ENCODE peak calls at places on chromosomes 2 and 18, in eight cellular contexts. One of them, this sample, is unnamed.

GRCh38 chr2:46982356-46983064 is 66.9 kb upstream of the MCFD2 start:
- DNase-seq in neural crest cell: no peak
- DNase-seq in stimulated activated naive B cell treated with anti-CD40 and anti-IgM and Interleukin-4, amounts not matched to agents 10 μg/mL and 1 μg/mL and 100 μg/mL, for 72 hours: no peak
- DNase-seq in endothelial cell of umbilical vein: no peak
- DNase-seq in NCI-H2081: no peak
- DNase-seq in kidney epithelial cell: no peak
- DNase-seq in AG08396: no peak
- DNase-seq in T-helper 9 cell: no peak
- DNase-seq in this sample: no peak

GRCh38 chr2:159613515-159614336 is 2.6 kb downstream of the BAZ2B start:
- DNase-seq in T-helper 9 cell: no peak
- DNase-seq in neural crest cell: no peak
- DNase-seq in NCI-H2081: peak
- DNase-seq in endothelial cell of umbilical vein: peak
- DNase-seq in AG08396: no peak
- DNase-seq in stimulated activated naive B cell treated with anti-CD40 and anti-IgM and Interleukin-4, amounts not matched to agents 10 μg/mL and 1 μg/mL and 100 μg/mL, for 72 hours: no peak
- DNase-seq in kidney epithelial cell: no peak
- DNase-seq in this sample: no peak

GRCh38 chr2:190465060-190465459 is 56.9 kb downstream of the MFSD6 start:
- DNase-seq in neural crest cell: no peak
- DNase-seq in endothelial cell of umbilical vein: no peak
- DNase-seq in NCI-H2081: no peak
- DNase-seq in T-helper 9 cell: no peak
- DNase-seq in AG08396: no peak
- DNase-seq in kidney epithelial cell: no peak
- DNase-seq in stimulated activated naive B cell treated with anti-CD40 and anti-IgM and Interleukin-4, amounts not matched to agents 10 μg/mL and 1 μg/mL and 100 μg/mL, for 72 hours: no peak
- DNase-seq in this sample: no peak

GRCh38 chr18:59267511-59268126 is 5.6 kb downstream of the RAX start:
- DNase-seq in kidney epithelial cell: no peak
- DNase-seq in NCI-H2081: no peak
- DNase-seq in neural crest cell: no peak
- DNase-seq in endothelial cell of umbilical vein: no peak
- DNase-seq in AG08396: peak
- DNase-seq in stimulated activated naive B cell treated with anti-CD40 and anti-IgM and Interleukin-4, amounts not matched to agents 10 μg/mL and 1 μg/mL and 100 μg/mL, for 72 hours: no peak
- DNase-seq in T-helper 9 cell: no peak
- DNase-seq in this sample: no peak

GRCh38 chr2:189406612-189407011 is 34.7 kb upstream of the WDR75 start:
- DNase-seq in NCI-H2081: no peak
- DNase-seq in endothelial cell of umbilical vein: no peak
- DNase-seq in neural crest cell: no peak
- DNase-seq in AG08396: no peak
- DNase-seq in stimulated activated naive B cell treated with anti-CD40 and anti-IgM and Interleukin-4, amounts not matched to agents 10 μg/mL and 1 μg/mL and 100 μg/mL, for 72 hours: no peak
- DNase-seq in kidney epithelial cell: no peak
- DNase-seq in T-helper 9 cell: no peak
- DNase-seq in this sample: no peak

GRCh38 chr2:73987109-73987947 is 2.6 kb downstream of the TET3 start:
- DNase-seq in kidney epithelial cell: no peak
- DNase-seq in stimulated activated naive B cell treated with anti-CD40 and anti-IgM and Interleukin-4, amounts not matched to agents 10 μg/mL and 1 μg/mL and 100 μg/mL, for 72 hours: no peak
- DNase-seq in neural crest cell: peak
- DNase-seq in NCI-H2081: peak
- DNase-seq in AG08396: peak
- DNase-seq in T-helper 9 cell: no peak
- DNase-seq in endothelial cell of umbilical vein: peak
- DNase-seq in this sample: peak

GRCh38 chr2:237202288-237203030 is 116.8 kb downstream of the COPS8 start:
- DNase-seq in kidney epithelial cell: no peak
- DNase-seq in stimulated activated naive B cell treated with anti-CD40 and anti-IgM and Interleukin-4, amounts not matched to agents 10 μg/mL and 1 μg/mL and 100 μg/mL, for 72 hours: no peak
- DNase-seq in AG08396: no peak
- DNase-seq in NCI-H2081: no peak
- DNase-seq in endothelial cell of umbilical vein: no peak
- DNase-seq in neural crest cell: no peak
- DNase-seq in T-helper 9 cell: no peak
- DNase-seq in this sample: no peak

GRCh38 chr18:29164993-29165599 is 988.2 kb upstream of the CDH2 start:
- DNase-seq in AG08396: peak
- DNase-seq in neural crest cell: no peak
- DNase-seq in kidney epithelial cell: peak
- DNase-seq in stimulated activated naive B cell treated with anti-CD40 and anti-IgM and Interleukin-4, amounts not matched to agents 10 μg/mL and 1 μg/mL and 100 μg/mL, for 72 hours: no peak
- DNase-seq in endothelial cell of umbilical vein: peak
- DNase-seq in NCI-H2081: no peak
- DNase-seq in T-helper 9 cell: no peak
- DNase-seq in this sample: no peak

GRCh38 chr18:48181857-48182430 is 227.2 kb downstream of the ZBTB7C start:
- DNase-seq in AG08396: no peak
- DNase-seq in kidney epithelial cell: no peak
- DNase-seq in neural crest cell: no peak
- DNase-seq in endothelial cell of umbilical vein: no peak
- DNase-seq in T-helper 9 cell: no peak
- DNase-seq in NCI-H2081: no peak
- DNase-seq in stimulated activated naive B cell treated with anti-CD40 and anti-IgM and Interleukin-4, amounts not matched to agents 10 μg/mL and 1 μg/mL and 100 μg/mL, for 72 hours: no peak
- DNase-seq in this sample: no peak

GRCh38 chr2:232183279-232183678 is 195.3 kb upstream of the ALPP start:
- DNase-seq in endothelial cell of umbilical vein: no peak
- DNase-seq in kidney epithelial cell: no peak
- DNase-seq in neural crest cell: no peak
- DNase-seq in stimulated activated naive B cell treated with anti-CD40 and anti-IgM and Interleukin-4, amounts not matched to agents 10 μg/mL and 1 μg/mL and 100 μg/mL, for 72 hours: no peak
- DNase-seq in T-helper 9 cell: no peak
- DNase-seq in NCI-H2081: no peak
- DNase-seq in AG08396: no peak
- DNase-seq in this sample: no peak

GRCh38 chr2:237670641-237671040 is 43.3 kb downstream of the LRRFIP1 start:
- DNase-seq in NCI-H2081: no peak
- DNase-seq in T-helper 9 cell: no peak
- DNase-seq in AG08396: no peak
- DNase-seq in endothelial cell of umbilical vein: no peak
- DNase-seq in neural crest cell: no peak
- DNase-seq in stimulated activated naive B cell treated with anti-CD40 and anti-IgM and Interleukin-4, amounts not matched to agents 10 μg/mL and 1 μg/mL and 100 μg/mL, for 72 hours: no peak
- DNase-seq in kidney epithelial cell: no peak
- DNase-seq in this sample: no peak

GRCh38 chr2:226002438-226002837 is 602.9 kb downstream of the NYAP2 start:
- DNase-seq in NCI-H2081: no peak
- DNase-seq in stimulated activated naive B cell treated with anti-CD40 and anti-IgM and Interleukin-4, amounts not matched to agents 10 μg/mL and 1 μg/mL and 100 μg/mL, for 72 hours: no peak
- DNase-seq in AG08396: peak
- DNase-seq in kidney epithelial cell: peak
- DNase-seq in endothelial cell of umbilical vein: no peak
- DNase-seq in neural crest cell: no peak
- DNase-seq in T-helper 9 cell: no peak
- DNase-seq in this sample: no peak

GRCh38 chr2:216339456-216340279 is 32.6 kb downstream of the MARCHF4 start:
- DNase-seq in neural crest cell: peak
- DNase-seq in stimulated activated naive B cell treated with anti-CD40 and anti-IgM and Interleukin-4, amounts not matched to agents 10 μg/mL and 1 μg/mL and 100 μg/mL, for 72 hours: no peak
- DNase-seq in endothelial cell of umbilical vein: peak
- DNase-seq in kidney epithelial cell: no peak
- DNase-seq in NCI-H2081: peak
- DNase-seq in T-helper 9 cell: no peak
- DNase-seq in AG08396: peak
- DNase-seq in this sample: no peak

GRCh38 chr2:61125798-61126197 is 36.2 kb upstream of the C2orf74 start:
- DNase-seq in NCI-H2081: no peak
- DNase-seq in AG08396: no peak
- DNase-seq in T-helper 9 cell: no peak
- DNase-seq in neural crest cell: no peak
- DNase-seq in endothelial cell of umbilical vein: no peak
- DNase-seq in kidney epithelial cell: no peak
- DNase-seq in stimulated activated naive B cell treated with anti-CD40 and anti-IgM and Interleukin-4, amounts not matched to agents 10 μg/mL and 1 μg/mL and 100 μg/mL, for 72 hours: no peak
- DNase-seq in this sample: no peak

GRCh38 chr18:34818069-34818468 is 108.0 kb downstream of the DTNA start:
- DNase-seq in NCI-H2081: no peak
- DNase-seq in T-helper 9 cell: no peak
- DNase-seq in endothelial cell of umbilical vein: no peak
- DNase-seq in AG08396: no peak
- DNase-seq in neural crest cell: no peak
- DNase-seq in kidney epithelial cell: no peak
- DNase-seq in stimulated activated naive B cell treated with anti-CD40 and anti-IgM and Interleukin-4, amounts not matched to agents 10 μg/mL and 1 μg/mL and 100 μg/mL, for 72 hours: no peak
- DNase-seq in this sample: no peak

GRCh38 chr18:13120967-13121586 is 97.5 kb upstream of the LDLRAD4 start:
- DNase-seq in stimulated activated naive B cell treated with anti-CD40 and anti-IgM and Interleukin-4, amounts not matched to agents 10 μg/mL and 1 μg/mL and 100 μg/mL, for 72 hours: no peak
- DNase-seq in neural crest cell: no peak
- DNase-seq in T-helper 9 cell: no peak
- DNase-seq in endothelial cell of umbilical vein: no peak
- DNase-seq in NCI-H2081: no peak
- DNase-seq in AG08396: no peak
- DNase-seq in kidney epithelial cell: no peak
- DNase-seq in this sample: no peak

GRCh38 chr2:1601471-1602358 is 142.6 kb downstream of the PXDN start:
- DNase-seq in T-helper 9 cell: no peak
- DNase-seq in endothelial cell of umbilical vein: no peak
- DNase-seq in AG08396: no peak
- DNase-seq in kidney epithelial cell: no peak
- DNase-seq in NCI-H2081: no peak
- DNase-seq in neural crest cell: peak
- DNase-seq in stimulated activated naive B cell treated with anti-CD40 and anti-IgM and Interleukin-4, amounts not matched to agents 10 μg/mL and 1 μg/mL and 100 μg/mL, for 72 hours: no peak
- DNase-seq in this sample: peak

GRCh38 chr2:232372231-232373208 is 6.0 kb upstream of the ALPP start:
- DNase-seq in stimulated activated naive B cell treated with anti-CD40 and anti-IgM and Interleukin-4, amounts not matched to agents 10 μg/mL and 1 μg/mL and 100 μg/mL, for 72 hours: no peak
- DNase-seq in AG08396: peak
- DNase-seq in endothelial cell of umbilical vein: no peak
- DNase-seq in T-helper 9 cell: no peak
- DNase-seq in kidney epithelial cell: no peak
- DNase-seq in NCI-H2081: no peak
- DNase-seq in neural crest cell: no peak
- DNase-seq in this sample: no peak

GRCh38 chr18:54848121-54848520 is 19.8 kb downstream of the RAB27B start:
- DNase-seq in kidney epithelial cell: no peak
- DNase-seq in T-helper 9 cell: no peak
- DNase-seq in neural crest cell: no peak
- DNase-seq in stimulated activated naive B cell treated with anti-CD40 and anti-IgM and Interleukin-4, amounts not matched to agents 10 μg/mL and 1 μg/mL and 100 μg/mL, for 72 hours: no peak
- DNase-seq in endothelial cell of umbilical vein: no peak
- DNase-seq in AG08396: no peak
- DNase-seq in NCI-H2081: no peak
- DNase-seq in this sample: no peak

GRCh38 chr18:2627821-2628276 is 27.7 kb upstream of the SMCHD1 start:
- DNase-seq in endothelial cell of umbilical vein: no peak
- DNase-seq in NCI-H2081: no peak
- DNase-seq in stimulated activated naive B cell treated with anti-CD40 and anti-IgM and Interleukin-4, amounts not matched to agents 10 μg/mL and 1 μg/mL and 100 μg/mL, for 72 hours: no peak
- DNase-seq in kidney epithelial cell: peak
- DNase-seq in neural crest cell: no peak
- DNase-seq in AG08396: no peak
- DNase-seq in T-helper 9 cell: no peak
- DNase-seq in this sample: no peak

GRCh38 chr2:30679416-30680088 is 127.7 kb downstream of the CAPN13 start:
- DNase-seq in T-helper 9 cell: no peak
- DNase-seq in stimulated activated naive B cell treated with anti-CD40 and anti-IgM and Interleukin-4, amounts not matched to agents 10 μg/mL and 1 μg/mL and 100 μg/mL, for 72 hours: no peak
- DNase-seq in neural crest cell: no peak
- DNase-seq in kidney epithelial cell: no peak
- DNase-seq in NCI-H2081: peak
- DNase-seq in endothelial cell of umbilical vein: no peak
- DNase-seq in AG08396: peak
- DNase-seq in this sample: no peak

GRCh38 chr2:204104821-204105220 is 168.3 kb downstream of the ICOS start:
- DNase-seq in NCI-H2081: no peak
- DNase-seq in stimulated activated naive B cell treated with anti-CD40 and anti-IgM and Interleukin-4, amounts not matched to agents 10 μg/mL and 1 μg/mL and 100 μg/mL, for 72 hours: no peak
- DNase-seq in AG08396: no peak
- DNase-seq in neural crest cell: no peak
- DNase-seq in endothelial cell of umbilical vein: no peak
- DNase-seq in kidney epithelial cell: no peak
- DNase-seq in T-helper 9 cell: no peak
- DNase-seq in this sample: no peak

GRCh38 chr18:63879684-63880083 is 7.8 kb upstream of the SERPINB2 start:
- DNase-seq in stimulated activated naive B cell treated with anti-CD40 and anti-IgM and Interleukin-4, amounts not matched to agents 10 μg/mL and 1 μg/mL and 100 μg/mL, for 72 hours: no peak
- DNase-seq in kidney epithelial cell: no peak
- DNase-seq in neural crest cell: no peak
- DNase-seq in NCI-H2081: no peak
- DNase-seq in T-helper 9 cell: no peak
- DNase-seq in AG08396: no peak
- DNase-seq in endothelial cell of umbilical vein: peak
- DNase-seq in this sample: no peak

GRCh38 chr2:19362094-19362649 is 3.7 kb upstream of the OSR1 start:
- DNase-seq in endothelial cell of umbilical vein: no peak
- DNase-seq in neural crest cell: no peak
- DNase-seq in AG08396: no peak
- DNase-seq in T-helper 9 cell: no peak
- DNase-seq in kidney epithelial cell: no peak
- DNase-seq in NCI-H2081: no peak
- DNase-seq in stimulated activated naive B cell treated with anti-CD40 and anti-IgM and Interleukin-4, amounts not matched to agents 10 μg/mL and 1 μg/mL and 100 μg/mL, for 72 hours: no peak
- DNase-seq in this sample: peak

GRCh38 chr18:3400567-3401296 is 49.2 kb upstream of the TGIF1 start:
- DNase-seq in T-helper 9 cell: no peak
- DNase-seq in NCI-H2081: no peak
- DNase-seq in kidney epithelial cell: no peak
- DNase-seq in AG08396: no peak
- DNase-seq in stimulated activated naive B cell treated with anti-CD40 and anti-IgM and Interleukin-4, amounts not matched to agents 10 μg/mL and 1 μg/mL and 100 μg/mL, for 72 hours: peak
- DNase-seq in neural crest cell: no peak
- DNase-seq in endothelial cell of umbilical vein: no peak
- DNase-seq in this sample: no peak

GRCh38 chr2:207363761-207364160 is 166.0 kb upstream of the CREB1 start:
- DNase-seq in NCI-H2081: no peak
- DNase-seq in AG08396: no peak
- DNase-seq in neural crest cell: no peak
- DNase-seq in stimulated activated naive B cell treated with anti-CD40 and anti-IgM and Interleukin-4, amounts not matched to agents 10 μg/mL and 1 μg/mL and 100 μg/mL, for 72 hours: no peak
- DNase-seq in T-helper 9 cell: no peak
- DNase-seq in endothelial cell of umbilical vein: no peak
- DNase-seq in kidney epithelial cell: no peak
- DNase-seq in this sample: no peak

GRCh38 chr2:118221952-118222594 is 133.8 kb downstream of the INSIG2 start:
- DNase-seq in kidney epithelial cell: peak
- DNase-seq in AG08396: peak
- DNase-seq in T-helper 9 cell: no peak
- DNase-seq in NCI-H2081: peak
- DNase-seq in stimulated activated naive B cell treated with anti-CD40 and anti-IgM and Interleukin-4, amounts not matched to agents 10 μg/mL and 1 μg/mL and 100 μg/mL, for 72 hours: no peak
- DNase-seq in neural crest cell: peak
- DNase-seq in endothelial cell of umbilical vein: peak
- DNase-seq in this sample: no peak

GRCh38 chr2:23384551-23385349 is at the start of gene KLHL29:
- DNase-seq in T-helper 9 cell: peak
- DNase-seq in endothelial cell of umbilical vein: peak
- DNase-seq in AG08396: peak
- DNase-seq in NCI-H2081: peak
- DNase-seq in kidney epithelial cell: no peak
- DNase-seq in stimulated activated naive B cell treated with anti-CD40 and anti-IgM and Interleukin-4, amounts not matched to agents 10 μg/mL and 1 μg/mL and 100 μg/mL, for 72 hours: peak
- DNase-seq in neural crest cell: peak
- DNase-seq in this sample: peak

GRCh38 chr18:9825571-9826073 is 60.2 kb upstream of the TXNDC2 start:
- DNase-seq in T-helper 9 cell: no peak
- DNase-seq in NCI-H2081: no peak
- DNase-seq in stimulated activated naive B cell treated with anti-CD40 and anti-IgM and Interleukin-4, amounts not matched to agents 10 μg/mL and 1 μg/mL and 100 μg/mL, for 72 hours: no peak
- DNase-seq in neural crest cell: no peak
- DNase-seq in AG08396: peak
- DNase-seq in endothelial cell of umbilical vein: peak
- DNase-seq in kidney epithelial cell: peak
- DNase-seq in this sample: no peak